ENCODE peak calls at places on chromosomes 7 and 10, in ten cellular contexts. One of them, this sample, is unnamed. For H3K27me3, the result is how much of the 10 kb centered on the place peaks cover.

GRCh38 chr10:45235823-45236222 is 79.6 kb downstream of the OR13A1 start:
- DNase-seq in tibial nerve: no peak
- DNase-seq in ovary: no peak
- DNase-seq in sigmoid colon: no peak
- DNase-seq in esophagus muscularis mucosa: peak
- DNase-seq in transverse colon: no peak
- DNase-seq in stomach: no peak
- DNase-seq in K562: no peak
- DNase-seq in H1: no peak
- DNase-seq in HepG2: no peak
- DNase-seq in this sample: no peak

GRCh38 chr7:121083790-121084251 is 95.3 kb downstream of the CPED1 start:
- DNase-seq in tibial nerve: no peak
- DNase-seq in ovary: no peak
- DNase-seq in sigmoid colon: no peak
- DNase-seq in esophagus muscularis mucosa: no peak
- DNase-seq in transverse colon: no peak
- DNase-seq in stomach: no peak
- DNase-seq in K562: no peak
- DNase-seq in H1: no peak
- DNase-seq in HepG2: no peak
- DNase-seq in this sample: no peak

GRCh38 chr10:35824704-35825103 is 182.6 kb upstream of the FZD8 start:
- DNase-seq in tibial nerve: no peak
- DNase-seq in ovary: no peak
- DNase-seq in sigmoid colon: no peak
- DNase-seq in esophagus muscularis mucosa: peak
- DNase-seq in transverse colon: no peak
- DNase-seq in stomach: no peak
- DNase-seq in K562: no peak
- DNase-seq in H1: no peak
- DNase-seq in HepG2: no peak
- DNase-seq in this sample: no peak

GRCh38 chr10:132722391-132722790 is 63.6 kb downstream of the NKX6-2 start:
- DNase-seq in tibial nerve: no peak
- DNase-seq in ovary: no peak
- DNase-seq in sigmoid colon: no peak
- DNase-seq in esophagus muscularis mucosa: no peak
- DNase-seq in transverse colon: no peak
- DNase-seq in stomach: no peak
- DNase-seq in K562: no peak
- DNase-seq in H1: no peak
- DNase-seq in HepG2: no peak
- DNase-seq in this sample: peak

GRCh38 chr10:123221418-123221817 is 67.2 kb downstream of the BUB3 start:
- DNase-seq in tibial nerve: no peak
- DNase-seq in ovary: no peak
- DNase-seq in sigmoid colon: no peak
- DNase-seq in esophagus muscularis mucosa: no peak
- DNase-seq in transverse colon: no peak
- DNase-seq in stomach: no peak
- DNase-seq in K562: no peak
- DNase-seq in H1: no peak
- DNase-seq in HepG2: no peak
- DNase-seq in this sample: no peak

GRCh38 chr7:36896956-36897594 is 172.8 kb upstream of the AOAH start:
- DNase-seq in tibial nerve: no peak
- DNase-seq in ovary: no peak
- DNase-seq in sigmoid colon: no peak
- DNase-seq in esophagus muscularis mucosa: no peak
- DNase-seq in transverse colon: no peak
- DNase-seq in stomach: no peak
- DNase-seq in K562: peak
- DNase-seq in H1: no peak
- DNase-seq in HepG2: no peak
- DNase-seq in this sample: no peak

GRCh38 chr10:104273291-104273690 is 4.3 kb downstream of the GSTO2 start:
- DNase-seq in tibial nerve: no peak
- DNase-seq in ovary: no peak
- DNase-seq in sigmoid colon: no peak
- DNase-seq in esophagus muscularis mucosa: no peak
- DNase-seq in transverse colon: no peak
- DNase-seq in stomach: no peak
- DNase-seq in K562: no peak
- DNase-seq in H1: no peak
- DNase-seq in HepG2: no peak
- DNase-seq in this sample: no peak

GRCh38 chr10:7301039-7301768 is 109.6 kb downstream of the SFMBT2 start:
- DNase-seq in tibial nerve: no peak
- DNase-seq in ovary: no peak
- DNase-seq in sigmoid colon: no peak
- DNase-seq in esophagus muscularis mucosa: no peak
- DNase-seq in transverse colon: no peak
- DNase-seq in stomach: no peak
- DNase-seq in K562: peak
- DNase-seq in H1: peak
- DNase-seq in HepG2: no peak
- DNase-seq in this sample: peak

GRCh38 chr10:29576681-29577080 is 58.1 kb downstream of the SVIL start:
- DNase-seq in tibial nerve: no peak
- DNase-seq in ovary: no peak
- DNase-seq in sigmoid colon: no peak
- DNase-seq in esophagus muscularis mucosa: no peak
- DNase-seq in transverse colon: no peak
- DNase-seq in stomach: no peak
- DNase-seq in K562: no peak
- DNase-seq in H1: no peak
- DNase-seq in HepG2: no peak
- DNase-seq in this sample: no peak

GRCh38 chr7:24820730-24821044 is 63.4 kb upstream of the GSDME start:
- DNase-seq in tibial nerve: no peak
- DNase-seq in ovary: no peak
- DNase-seq in sigmoid colon: no peak
- DNase-seq in esophagus muscularis mucosa: no peak
- DNase-seq in transverse colon: no peak
- DNase-seq in stomach: no peak
- DNase-seq in K562: no peak
- DNase-seq in H1: no peak
- DNase-seq in HepG2: peak
- DNase-seq in this sample: no peak

GRCh38 chr7:5532520-5533335 is 109.1 kb upstream of the TNRC18 start:
- DNase-seq in tibial nerve: no peak
- DNase-seq in ovary: peak
- DNase-seq in sigmoid colon: peak
- DNase-seq in esophagus muscularis mucosa: no peak
- DNase-seq in transverse colon: peak
- DNase-seq in stomach: peak
- DNase-seq in K562: peak
- DNase-seq in H1: peak
- DNase-seq in HepG2: peak
- DNase-seq in this sample: peak

GRCh38 chr7:105691029-105691691 is 109.9 kb upstream of the EFCAB10 start:
- DNase-seq in tibial nerve: no peak
- DNase-seq in ovary: no peak
- DNase-seq in sigmoid colon: no peak
- DNase-seq in esophagus muscularis mucosa: no peak
- DNase-seq in transverse colon: peak
- DNase-seq in stomach: no peak
- DNase-seq in K562: no peak
- DNase-seq in H1: no peak
- DNase-seq in HepG2: no peak
- DNase-seq in this sample: peak

DNA sequence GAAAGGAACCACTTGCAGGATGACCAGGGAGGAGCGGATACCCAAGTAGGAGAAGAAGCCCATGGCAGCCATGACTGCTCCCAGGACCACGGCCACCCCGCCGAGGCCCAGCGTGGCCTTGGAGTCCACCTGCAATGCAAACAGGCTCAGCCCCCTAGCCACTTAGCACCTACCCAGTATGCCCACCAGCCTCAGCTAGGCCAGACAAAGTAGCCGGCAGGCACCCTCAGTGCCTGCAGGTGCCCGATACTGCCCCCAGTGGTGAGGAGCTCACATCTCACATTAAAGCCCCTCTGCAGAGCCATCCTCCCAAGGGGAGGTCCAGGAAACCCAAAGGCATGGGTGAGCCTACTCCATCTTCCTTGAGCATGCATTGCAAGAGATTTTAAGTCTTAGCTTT is 6.6 kb downstream of the NPC1L1 start:
- DNase-seq in tibial nerve: no peak
- DNase-seq in ovary: no peak
- DNase-seq in sigmoid colon: no peak
- DNase-seq in esophagus muscularis mucosa: no peak
- DNase-seq in transverse colon: peak
- DNase-seq in stomach: no peak
- DNase-seq in K562: peak
- DNase-seq in H1: peak
- DNase-seq in HepG2: peak
- DNase-seq in this sample: no peak
- TF ChIP-seq EP300 in tibial nerve: no peak
- TF ChIP-seq EP300 in ovary: no peak
- TF ChIP-seq EP300 in sigmoid colon: no peak
- TF ChIP-seq EP300 in esophagus muscularis mucosa: no peak
- TF ChIP-seq EP300 in transverse colon: no peak
- TF ChIP-seq EP300 in stomach: no peak
- TF ChIP-seq EP300 in K562: no peak
- TF ChIP-seq EP300 in H1: no peak
- TF ChIP-seq EP300 in HepG2: no peak
- TF ChIP-seq EP300 in this sample: no peak

GRCh38 chr10:50574932-50575331 is 48.8 kb downstream of the SGMS1 start:
- DNase-seq in tibial nerve: no peak
- DNase-seq in ovary: no peak
- DNase-seq in sigmoid colon: no peak
- DNase-seq in esophagus muscularis mucosa: no peak
- DNase-seq in transverse colon: no peak
- DNase-seq in stomach: no peak
- DNase-seq in K562: no peak
- DNase-seq in H1: no peak
- DNase-seq in HepG2: no peak
- DNase-seq in this sample: no peak
- H3K27ac ChIP-seq in tibial nerve: no peak
- H3K27ac ChIP-seq in ovary: no peak
- H3K27ac ChIP-seq in sigmoid colon: no peak
- H3K27ac ChIP-seq in esophagus muscularis mucosa: no peak
- H3K27ac ChIP-seq in transverse colon: no peak
- H3K27ac ChIP-seq in stomach: no peak
- H3K27ac ChIP-seq in K562: peak
- H3K27ac ChIP-seq in H1: no peak
- H3K27ac ChIP-seq in HepG2: no peak
- H3K27ac ChIP-seq in this sample: no peak

GRCh38 chr10:117796394-117796793 is 250.3 kb downstream of the RAB11FIP2 start:
- DNase-seq in tibial nerve: no peak
- DNase-seq in ovary: no peak
- DNase-seq in sigmoid colon: no peak
- DNase-seq in esophagus muscularis mucosa: no peak
- DNase-seq in transverse colon: no peak
- DNase-seq in stomach: no peak
- DNase-seq in K562: no peak
- DNase-seq in H1: no peak
- DNase-seq in HepG2: no peak
- DNase-seq in this sample: no peak

GRCh38 chr10:117801691-117802090 is 245.1 kb downstream of the RAB11FIP2 start:
- DNase-seq in tibial nerve: no peak
- DNase-seq in ovary: no peak
- DNase-seq in sigmoid colon: no peak
- DNase-seq in esophagus muscularis mucosa: no peak
- DNase-seq in transverse colon: no peak
- DNase-seq in stomach: no peak
- DNase-seq in K562: no peak
- DNase-seq in H1: no peak
- DNase-seq in HepG2: no peak
- DNase-seq in this sample: no peak

GRCh38 chr10:117792214-117792613 is 249.7 kb downstream of the EMX2 start:
- DNase-seq in tibial nerve: no peak
- DNase-seq in ovary: no peak
- DNase-seq in sigmoid colon: no peak
- DNase-seq in esophagus muscularis mucosa: no peak
- DNase-seq in transverse colon: no peak
- DNase-seq in stomach: no peak
- DNase-seq in K562: no peak
- DNase-seq in H1: no peak
- DNase-seq in HepG2: no peak
- DNase-seq in this sample: no peak

DNA sequence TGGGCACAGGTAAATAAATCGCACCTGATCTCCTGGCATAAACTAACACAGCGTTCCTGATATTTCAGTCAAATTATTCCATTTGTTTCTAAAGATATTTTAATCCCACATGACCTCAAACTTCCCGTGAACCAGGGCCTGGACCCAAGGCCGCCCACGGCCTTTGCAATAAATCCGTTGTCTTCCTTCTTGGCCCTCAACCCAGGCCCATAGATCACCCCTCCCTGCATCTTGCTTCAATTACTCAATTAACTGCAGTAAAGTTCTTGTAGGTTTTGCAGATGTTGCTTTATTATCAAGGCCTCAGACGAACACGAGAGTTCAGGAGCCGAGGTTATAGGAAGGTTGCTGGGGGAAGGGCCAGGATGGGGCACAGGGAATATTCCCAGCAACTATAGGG is 249.5 kb downstream of the RAB11FIP2 start:
- DNase-seq in tibial nerve: no peak
- DNase-seq in ovary: no peak
- DNase-seq in sigmoid colon: no peak
- DNase-seq in esophagus muscularis mucosa: no peak
- DNase-seq in transverse colon: no peak
- DNase-seq in stomach: no peak
- DNase-seq in K562: no peak
- DNase-seq in H1: no peak
- DNase-seq in HepG2: no peak
- DNase-seq in this sample: no peak
- H3K27me3 ChIP-seq in tibial nerve: under half
- H3K27me3 ChIP-seq in ovary: under half
- H3K27me3 ChIP-seq in sigmoid colon: under half
- H3K27me3 ChIP-seq in esophagus muscularis mucosa: under half
- H3K27me3 ChIP-seq in transverse colon: under half
- H3K27me3 ChIP-seq in stomach: under half
- H3K27me3 ChIP-seq in K562: under half
- H3K27me3 ChIP-seq in H1: under half
- H3K27me3 ChIP-seq in HepG2: under half
- H3K27me3 ChIP-seq in this sample: under half

DNA sequence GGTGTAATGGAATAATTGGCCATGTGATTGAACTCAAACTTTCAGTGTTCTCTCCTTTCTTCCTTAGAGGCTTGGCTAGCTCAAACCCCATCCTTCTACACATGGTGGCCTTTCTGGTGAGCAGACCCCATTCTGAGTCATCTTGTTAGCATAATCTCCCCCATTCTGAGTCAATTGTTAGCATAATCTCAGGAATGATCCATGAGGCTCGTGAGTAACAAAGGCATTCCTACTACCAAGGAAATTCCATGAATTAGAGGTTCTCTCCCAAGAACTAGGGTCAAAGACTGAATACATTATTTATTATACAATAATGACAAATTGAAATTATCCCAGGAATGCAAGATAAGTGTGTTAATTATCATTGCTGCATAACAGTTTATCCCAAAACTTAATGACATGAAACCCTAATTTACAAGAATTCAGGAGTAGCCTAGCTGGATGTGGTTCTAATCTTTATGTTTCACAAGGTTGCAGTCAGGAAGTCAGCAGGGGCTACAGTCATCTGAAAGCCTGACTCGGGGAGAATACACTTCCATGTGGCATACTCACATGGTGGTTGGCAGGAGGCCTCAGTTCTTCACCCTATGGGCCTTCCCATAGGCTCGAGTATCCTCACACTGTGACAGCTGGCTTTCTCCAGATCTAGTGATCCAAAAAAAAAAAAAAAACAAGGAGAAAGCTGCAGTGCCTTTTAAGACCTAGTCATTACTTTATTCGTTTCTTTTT is 100.2 kb downstream of the MMRN2 start:
- DNase-seq in tibial nerve: no peak
- DNase-seq in ovary: no peak
- DNase-seq in sigmoid colon: no peak
- DNase-seq in esophagus muscularis mucosa: no peak
- DNase-seq in transverse colon: no peak
- DNase-seq in stomach: no peak
- DNase-seq in K562: no peak
- DNase-seq in H1: no peak
- DNase-seq in HepG2: no peak
- DNase-seq in this sample: no peak
- TF ChIP-seq EP300 in tibial nerve: no peak
- TF ChIP-seq EP300 in ovary: no peak
- TF ChIP-seq EP300 in sigmoid colon: no peak
- TF ChIP-seq EP300 in esophagus muscularis mucosa: no peak
- TF ChIP-seq EP300 in transverse colon: no peak
- TF ChIP-seq EP300 in stomach: no peak
- TF ChIP-seq EP300 in K562: no peak
- TF ChIP-seq EP300 in H1: no peak
- TF ChIP-seq EP300 in HepG2: no peak
- TF ChIP-seq EP300 in this sample: no peak

This sample was measured in upper lobe of left lung.